ENCODE peak calls at places on chromosomes 1 and 21, in eight cellular contexts. One of them, this sample, is unnamed.

GRCh38 chr21:36255650-36256047 is 64.3 kb upstream of the MORC3 start:
- DNase-seq in suprapubic skin: no peak
- DNase-seq in neural crest cell: no peak
- DNase-seq in CD14-positive monocyte: no peak
- DNase-seq in esophagus squamous epithelium: no peak
- DNase-seq in tibial artery: no peak
- DNase-seq in fibroblast of pulmonary artery: no peak
- DNase-seq in AG04450: no peak
- DNase-seq in this sample: no peak

GRCh38 chr1:157154291-157154690 is 16.1 kb upstream of the ETV3 start:
- DNase-seq in suprapubic skin: no peak
- DNase-seq in neural crest cell: no peak
- DNase-seq in CD14-positive monocyte: no peak
- DNase-seq in esophagus squamous epithelium: no peak
- DNase-seq in tibial artery: no peak
- DNase-seq in fibroblast of pulmonary artery: no peak
- DNase-seq in AG04450: no peak
- DNase-seq in this sample: no peak

GRCh38 chr1:23718482-23718881 is 24.8 kb upstream of the ELOA start:
- DNase-seq in suprapubic skin: no peak
- DNase-seq in neural crest cell: peak
- DNase-seq in CD14-positive monocyte: no peak
- DNase-seq in esophagus squamous epithelium: no peak
- DNase-seq in tibial artery: no peak
- DNase-seq in fibroblast of pulmonary artery: peak
- DNase-seq in AG04450: no peak
- DNase-seq in this sample: no peak

GRCh38 chr1:11350265-11350664 is 77.3 kb downstream of the UBIAD1 start:
- DNase-seq in suprapubic skin: no peak
- DNase-seq in neural crest cell: no peak
- DNase-seq in CD14-positive monocyte: no peak
- DNase-seq in esophagus squamous epithelium: no peak
- DNase-seq in tibial artery: no peak
- DNase-seq in fibroblast of pulmonary artery: no peak
- DNase-seq in AG04450: no peak
- DNase-seq in this sample: no peak

GRCh38 chr1:113747376-113747775 is 11.9 kb downstream of the PHTF1 start:
- DNase-seq in suprapubic skin: no peak
- DNase-seq in neural crest cell: no peak
- DNase-seq in CD14-positive monocyte: no peak
- DNase-seq in esophagus squamous epithelium: no peak
- DNase-seq in tibial artery: no peak
- DNase-seq in fibroblast of pulmonary artery: peak
- DNase-seq in AG04450: no peak
- DNase-seq in this sample: no peak

GRCh38 chr1:155912056-155912536 is 947 bp upstream of the RIT1 start:
- DNase-seq in suprapubic skin: no peak
- DNase-seq in neural crest cell: no peak
- DNase-seq in CD14-positive monocyte: no peak
- DNase-seq in esophagus squamous epithelium: no peak
- DNase-seq in tibial artery: no peak
- DNase-seq in fibroblast of pulmonary artery: no peak
- DNase-seq in AG04450: no peak
- DNase-seq in this sample: peak

GRCh38 chr1:31523769-31524168 is 52.5 kb upstream of the TINAGL1 start:
- DNase-seq in suprapubic skin: no peak
- DNase-seq in neural crest cell: no peak
- DNase-seq in CD14-positive monocyte: peak
- DNase-seq in esophagus squamous epithelium: no peak
- DNase-seq in tibial artery: peak
- DNase-seq in fibroblast of pulmonary artery: no peak
- DNase-seq in AG04450: no peak
- DNase-seq in this sample: no peak

GRCh38 chr1:9244501-9245229 is 10.1 kb downstream of the H6PD start:
- DNase-seq in suprapubic skin: no peak
- DNase-seq in neural crest cell: no peak
- DNase-seq in CD14-positive monocyte: no peak
- DNase-seq in esophagus squamous epithelium: no peak
- DNase-seq in tibial artery: no peak
- DNase-seq in fibroblast of pulmonary artery: peak
- DNase-seq in AG04450: no peak
- DNase-seq in this sample: no peak

GRCh38 chr1:48036693-48037386 is 39.7 kb upstream of the TRABD2B start:
- DNase-seq in suprapubic skin: peak
- DNase-seq in neural crest cell: no peak
- DNase-seq in CD14-positive monocyte: no peak
- DNase-seq in esophagus squamous epithelium: no peak
- DNase-seq in tibial artery: peak
- DNase-seq in fibroblast of pulmonary artery: no peak
- DNase-seq in AG04450: no peak
- DNase-seq in this sample: no peak

GRCh38 chr21:24290151-24290833 is 1317.0 kb downstream of the MRPL39 start:
- DNase-seq in suprapubic skin: no peak
- DNase-seq in neural crest cell: no peak
- DNase-seq in CD14-positive monocyte: no peak
- DNase-seq in esophagus squamous epithelium: no peak
- DNase-seq in tibial artery: no peak
- DNase-seq in fibroblast of pulmonary artery: no peak
- DNase-seq in AG04450: no peak
- DNase-seq in this sample: no peak

GRCh38 chr21:25657140-25657539 is 18.1 kb downstream of the JAM2 start:
- DNase-seq in suprapubic skin: no peak
- DNase-seq in neural crest cell: no peak
- DNase-seq in CD14-positive monocyte: no peak
- DNase-seq in esophagus squamous epithelium: no peak
- DNase-seq in tibial artery: no peak
- DNase-seq in fibroblast of pulmonary artery: no peak
- DNase-seq in AG04450: no peak
- DNase-seq in this sample: no peak

GRCh38 chr1:59150537-59151386 is 146.1 kb upstream of the FGGY start:
- DNase-seq in suprapubic skin: peak
- DNase-seq in neural crest cell: no peak
- DNase-seq in CD14-positive monocyte: no peak
- DNase-seq in esophagus squamous epithelium: no peak
- DNase-seq in tibial artery: peak
- DNase-seq in fibroblast of pulmonary artery: peak
- DNase-seq in AG04450: peak
- DNase-seq in this sample: peak

GRCh38 chr1:114551400-114551799 is 30.0 kb downstream of the BCAS2 start:
- DNase-seq in suprapubic skin: no peak
- DNase-seq in neural crest cell: no peak
- DNase-seq in CD14-positive monocyte: no peak
- DNase-seq in esophagus squamous epithelium: no peak
- DNase-seq in tibial artery: no peak
- DNase-seq in fibroblast of pulmonary artery: no peak
- DNase-seq in AG04450: no peak
- DNase-seq in this sample: no peak

GRCh38 chr1:38274974-38275373 is 228.4 kb upstream of the POU3F1 start:
- DNase-seq in suprapubic skin: no peak
- DNase-seq in neural crest cell: peak
- DNase-seq in CD14-positive monocyte: no peak
- DNase-seq in esophagus squamous epithelium: no peak
- DNase-seq in tibial artery: no peak
- DNase-seq in fibroblast of pulmonary artery: peak
- DNase-seq in AG04450: no peak
- DNase-seq in this sample: no peak

GRCh38 chr1:233908092-233908491 is 3.6 kb downstream of the SLC35F3 start:
- DNase-seq in suprapubic skin: no peak
- DNase-seq in neural crest cell: no peak
- DNase-seq in CD14-positive monocyte: no peak
- DNase-seq in esophagus squamous epithelium: no peak
- DNase-seq in tibial artery: no peak
- DNase-seq in fibroblast of pulmonary artery: no peak
- DNase-seq in AG04450: no peak
- DNase-seq in this sample: no peak

DNA sequence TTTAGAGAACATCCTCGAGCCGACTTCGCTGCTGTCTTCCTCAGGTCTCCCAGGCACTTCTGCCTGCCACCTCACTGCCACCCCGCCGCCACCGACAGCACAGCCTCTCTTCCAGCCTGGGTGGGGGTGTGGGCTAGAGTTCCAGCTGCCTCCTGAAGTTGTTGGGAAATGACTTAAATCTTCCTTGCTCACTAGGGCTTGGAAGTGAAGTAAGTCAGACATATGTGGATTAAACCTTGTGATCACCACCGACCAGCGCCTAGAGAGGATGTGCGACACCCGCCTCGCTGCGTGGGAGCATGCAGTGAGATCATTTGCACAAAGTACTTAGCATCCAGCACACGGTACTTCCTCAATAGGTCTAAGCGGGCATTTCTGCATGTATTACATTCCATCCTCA is 71.4 kb upstream of the FAM20B start:
- DNase-seq in suprapubic skin: no peak
- DNase-seq in neural crest cell: no peak
- DNase-seq in CD14-positive monocyte: no peak
- DNase-seq in esophagus squamous epithelium: no peak
- DNase-seq in tibial artery: peak
- DNase-seq in fibroblast of pulmonary artery: no peak
- DNase-seq in AG04450: no peak
- DNase-seq in this sample: no peak
- TF ChIP-seq CTCF in suprapubic skin: no peak
- TF ChIP-seq CTCF in neural crest cell: no peak
- TF ChIP-seq CTCF in CD14-positive monocyte: no peak
- TF ChIP-seq CTCF in esophagus squamous epithelium: no peak
- TF ChIP-seq CTCF in tibial artery: no peak
- TF ChIP-seq CTCF in fibroblast of pulmonary artery: no peak
- TF ChIP-seq CTCF in AG04450: no peak
- TF ChIP-seq CTCF in this sample: no peak

GRCh38 chr1:244917271-244917670 is 52.9 kb upstream of the HNRNPU start:
- DNase-seq in suprapubic skin: no peak
- DNase-seq in neural crest cell: no peak
- DNase-seq in CD14-positive monocyte: no peak
- DNase-seq in esophagus squamous epithelium: no peak
- DNase-seq in tibial artery: no peak
- DNase-seq in fibroblast of pulmonary artery: no peak
- DNase-seq in AG04450: no peak
- DNase-seq in this sample: no peak

GRCh38 chr1:244920911-244921310 is 56.6 kb upstream of the HNRNPU start:
- DNase-seq in suprapubic skin: no peak
- DNase-seq in neural crest cell: no peak
- DNase-seq in CD14-positive monocyte: peak
- DNase-seq in esophagus squamous epithelium: no peak
- DNase-seq in tibial artery: no peak
- DNase-seq in fibroblast of pulmonary artery: peak
- DNase-seq in AG04450: no peak
- DNase-seq in this sample: no peak

GRCh38 chr1:244915736-244916135 is 51.4 kb upstream of the HNRNPU start:
- DNase-seq in suprapubic skin: no peak
- DNase-seq in neural crest cell: no peak
- DNase-seq in CD14-positive monocyte: no peak
- DNase-seq in esophagus squamous epithelium: no peak
- DNase-seq in tibial artery: no peak
- DNase-seq in fibroblast of pulmonary artery: no peak
- DNase-seq in AG04450: no peak
- DNase-seq in this sample: no peak

GRCh38 chr1:244919320-244920282 is 55.3 kb upstream of the HNRNPU start:
- DNase-seq in suprapubic skin: no peak
- DNase-seq in neural crest cell: no peak
- DNase-seq in CD14-positive monocyte: no peak
- DNase-seq in esophagus squamous epithelium: no peak
- DNase-seq in tibial artery: no peak
- DNase-seq in fibroblast of pulmonary artery: no peak
- DNase-seq in AG04450: no peak
- DNase-seq in this sample: no peak

DNA sequence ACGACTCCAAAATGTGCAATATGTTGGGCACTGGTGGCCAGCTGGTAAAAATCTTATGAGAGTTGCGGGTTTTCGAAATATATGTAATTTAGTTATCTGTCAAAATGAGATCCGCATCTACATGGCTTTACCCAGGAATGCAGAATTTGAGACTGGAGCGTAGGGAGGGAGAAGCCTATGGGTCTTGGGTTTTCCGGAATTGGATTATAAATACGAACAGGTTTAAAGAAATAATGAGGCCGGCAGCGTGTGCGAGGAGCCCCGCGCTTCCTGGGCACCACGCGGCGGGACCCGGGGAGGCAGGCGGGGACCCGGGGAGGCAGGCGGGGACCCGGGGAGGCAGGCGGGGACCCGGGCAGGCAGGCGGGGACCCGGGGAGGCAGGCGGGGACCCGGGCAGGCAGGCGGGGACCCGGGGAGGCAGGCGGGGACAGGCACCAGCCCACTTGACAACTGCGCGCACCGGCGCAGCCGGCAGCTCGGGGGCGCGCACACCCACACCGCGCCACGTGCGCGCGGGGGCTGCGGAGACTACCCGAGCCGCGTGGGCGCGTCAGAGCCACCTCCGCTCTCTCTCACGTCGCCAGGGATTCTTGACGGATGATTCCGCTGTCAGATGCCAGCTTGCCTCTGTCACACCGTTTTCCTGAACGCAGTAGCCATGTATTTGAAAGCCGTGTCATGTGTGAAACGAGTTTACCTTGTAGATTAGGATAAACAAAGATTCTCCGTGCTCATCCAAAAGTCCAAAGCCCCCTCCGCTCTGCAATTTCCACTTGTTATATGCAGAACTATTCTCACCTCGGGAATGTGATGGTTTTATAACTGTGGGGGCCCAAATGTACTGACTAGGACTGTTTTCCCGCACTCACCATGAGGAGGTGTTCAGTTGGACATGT is 54.3 kb upstream of the HNRNPU start:
- DNase-seq in suprapubic skin: no peak
- DNase-seq in neural crest cell: peak
- DNase-seq in CD14-positive monocyte: no peak
- DNase-seq in esophagus squamous epithelium: no peak
- DNase-seq in tibial artery: no peak
- DNase-seq in fibroblast of pulmonary artery: peak
- DNase-seq in AG04450: no peak
- DNase-seq in this sample: no peak
- TF ChIP-seq CTCF in suprapubic skin: peak
- TF ChIP-seq CTCF in neural crest cell: no peak
- TF ChIP-seq CTCF in CD14-positive monocyte: no peak
- TF ChIP-seq CTCF in esophagus squamous epithelium: no peak
- TF ChIP-seq CTCF in tibial artery: peak
- TF ChIP-seq CTCF in fibroblast of pulmonary artery: no peak
- TF ChIP-seq CTCF in AG04450: no peak
- TF ChIP-seq CTCF in this sample: peak

GRCh38 chr21:17903029-17903806 is 84.1 kb upstream of the C21orf91 start:
- DNase-seq in suprapubic skin: no peak
- DNase-seq in neural crest cell: no peak
- DNase-seq in CD14-positive monocyte: no peak
- DNase-seq in esophagus squamous epithelium: no peak
- DNase-seq in tibial artery: no peak
- DNase-seq in fibroblast of pulmonary artery: peak
- DNase-seq in AG04450: peak
- DNase-seq in this sample: no peak
- TF ChIP-seq CTCF in suprapubic skin: no peak
- TF ChIP-seq CTCF in neural crest cell: peak
- TF ChIP-seq CTCF in CD14-positive monocyte: peak
- TF ChIP-seq CTCF in esophagus squamous epithelium: peak
- TF ChIP-seq CTCF in tibial artery: peak
- TF ChIP-seq CTCF in fibroblast of pulmonary artery: no peak
- TF ChIP-seq CTCF in AG04450: peak
- TF ChIP-seq CTCF in this sample: peak

DNA sequence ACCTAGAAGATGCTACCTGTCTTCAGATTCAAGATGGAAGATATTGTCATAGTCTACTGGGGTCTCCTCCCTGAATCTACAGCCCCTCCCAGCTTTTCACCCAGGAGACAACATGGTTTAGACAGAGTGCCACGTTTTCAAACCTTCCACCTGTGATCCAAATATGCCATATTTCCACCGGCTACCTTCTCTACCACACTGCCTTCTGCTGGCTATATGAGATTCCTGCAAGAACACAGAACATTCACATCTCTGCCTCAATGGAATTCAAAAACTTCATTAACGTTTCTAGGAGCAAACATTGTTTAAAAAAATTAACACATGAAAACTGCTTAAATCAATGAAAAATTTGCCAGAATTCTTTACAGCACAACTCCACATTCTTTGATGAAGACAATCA is 12.9 kb upstream of the LELP1 start:
- DNase-seq in suprapubic skin: no peak
- DNase-seq in neural crest cell: no peak
- DNase-seq in CD14-positive monocyte: no peak
- DNase-seq in esophagus squamous epithelium: no peak
- DNase-seq in tibial artery: no peak
- DNase-seq in fibroblast of pulmonary artery: no peak
- DNase-seq in AG04450: no peak
- DNase-seq in this sample: no peak
- TF ChIP-seq CTCF in suprapubic skin: peak
- TF ChIP-seq CTCF in neural crest cell: no peak
- TF ChIP-seq CTCF in CD14-positive monocyte: no peak
- TF ChIP-seq CTCF in esophagus squamous epithelium: peak
- TF ChIP-seq CTCF in tibial artery: no peak
- TF ChIP-seq CTCF in fibroblast of pulmonary artery: peak
- TF ChIP-seq CTCF in AG04450: no peak
- TF ChIP-seq CTCF in this sample: no peak

This sample was measured in osteocyte.